ENCODE peak calls at places on chromosomes 12 and 14, in ten cellular contexts. M, O, V, S, U, Y, W, H, P and C are unnamed samples.

GRCh38 chr12:67426067-67426466 is 156.9 kb downstream of the CAND1 start:
- DNase-seq in H (peak), O (no peak), P (no peak), S (peak), W (no peak), U (peak), V (no peak), M (no peak), Y (peak), C (no peak)

GRCh38 chr14:26199599-26200370 is 398.0 kb downstream of the NOVA1 start:
- DNase-seq in H (no peak), S (no peak), V (no peak), O (no peak), M (no peak), P (no peak), W (no peak), U (no peak), Y (peak), C (no peak)

GRCh38 chr14:101078105-101078891 is 174.8 kb upstream of the RTL1 start:
- DNase-seq in O (no peak), H (no peak), P (no peak), U (no peak), S (no peak), Y (no peak), V (no peak), M (no peak), W (no peak), C (no peak)

GRCh38 chr12:91562476-91562875 is 379.9 kb upstream of the DCN start:
- DNase-seq in U (no peak), W (no peak), V (no peak), M (no peak), H (peak), S (peak), P (no peak), O (no peak), Y (no peak), C (no peak)

GRCh38 chr12:8026282-8026637 is 6.3 kb upstream of the FOXJ2 start:
- DNase-seq in U (no peak), V (no peak), O (no peak), Y (peak), W (no peak), S (no peak), P (peak), H (no peak), M (no peak), C (no peak)

GRCh38 chr12:20657496-20657895 is 37.6 kb upstream of the SLCO1C1 start:
- DNase-seq in W (no peak), O (no peak), M (no peak), V (no peak), S (no peak), Y (no peak), H (no peak), U (no peak), P (no peak), C (no peak)

GRCh38 chr14:73477618-73478266 is 13.0 kb upstream of the RIOX1 start:
- DNase-seq in U (no peak), P (no peak), S (no peak), O (no peak), H (peak), V (no peak), M (no peak), Y (no peak), W (no peak), C (no peak)

GRCh38 chr12:118816296-118816695 is 165.0 kb upstream of the SRRM4 start:
- DNase-seq in M (no peak), H (no peak), U (no peak), S (no peak), P (no peak), Y (no peak), O (no peak), W (no peak), V (no peak), C (no peak)

GRCh38 chr14:89000007-89000942 is 175.8 kb downstream of the TTC8 start:
- DNase-seq in S (peak), H (peak), M (no peak), V (peak), O (no peak), U (peak), P (no peak), Y (peak), W (no peak), C (peak)

GRCh38 chr12:1791104-1791927 is 29.0 kb upstream of the LRTM2 start:
- DNase-seq in U (no peak), H (peak), S (peak), M (peak), P (peak), V (peak), O (peak), Y (peak), W (peak), C (peak)

GRCh38 chr12:118187746-118188390 is 51.9 kb downstream of the PEBP1 start:
- DNase-seq in P (no peak), V (no peak), Y (no peak), O (no peak), M (no peak), H (no peak), U (no peak), W (no peak), S (no peak), C (no peak)

GRCh38 chr14:81625343-81625742 is 91.7 kb upstream of the SEL1L start:
- DNase-seq in O (no peak), M (no peak), H (no peak), V (peak), S (no peak), P (no peak), Y (no peak), W (no peak), U (no peak), C (no peak)

GRCh38 chr12:26196424-26196722 is 1.0 kb downstream of the SSPN start:
- DNase-seq in O (no peak), P (peak), V (no peak), U (no peak), M (no peak), H (peak), Y (no peak), W (no peak), S (no peak), C (no peak)

GRCh38 chr12:87801860-87802720 is 227.1 kb downstream of the C12orf50 start:
- DNase-seq in U (no peak), Y (no peak), P (no peak), M (no peak), H (no peak), O (no peak), S (peak), W (no peak), V (no peak), C (no peak)

GRCh38 chr14:73105050-73105449 is 31.3 kb upstream of the PSEN1 start:
- DNase-seq in M (no peak), P (no peak), Y (no peak), V (no peak), S (no peak), W (no peak), U (no peak), H (no peak), O (no peak), C (no peak)

GRCh38 chr14:67984274-67984673 is 164.7 kb downstream of the RAD51B start:
- DNase-seq in P (no peak), S (no peak), W (no peak), O (no peak), H (no peak), V (no peak), Y (no peak), M (no peak), U (no peak), C (no peak)

GRCh38 chr12:10501031-10501430 is 4.7 kb upstream of the EIF2S3B start:
- DNase-seq in V (peak), U (no peak), O (no peak), H (no peak), S (peak), P (no peak), W (no peak), M (no peak), Y (peak), C (no peak)

GRCh38 chr14:69699743-69700309 is 67.1 kb upstream of the SRSF5 start:
- DNase-seq in H (no peak), O (no peak), U (peak), V (no peak), Y (no peak), P (no peak), W (no peak), M (no peak), S (no peak), C (no peak)

GRCh38 chr12:125171267-125171666 is 106.0 kb downstream of the AACS start:
- DNase-seq in P (no peak), S (no peak), Y (no peak), W (no peak), M (no peak), H (no peak), V (no peak), U (no peak), O (no peak), C (no peak)

GRCh38 chr12:28767836-28768348 is 381.2 kb upstream of the FAR2 start:
- DNase-seq in S (no peak), W (no peak), H (peak), Y (no peak), O (no peak), V (no peak), M (no peak), P (no peak), U (no peak), C (no peak)

GRCh38 chr12:3777206-3777809 is 24.4 kb upstream of the CRACR2A start:
- DNase-seq in W (no peak), P (no peak), H (peak), O (no peak), V (peak), M (no peak), U (no peak), S (no peak), Y (peak), C (no peak)

GRCh38 chr12:14836336-14837210 is 6.8 kb downstream of the ART4 start:
- DNase-seq in W (no peak), H (peak), M (no peak), S (peak), U (no peak), Y (peak), O (no peak), V (peak), P (no peak), C (peak)

GRCh38 chr12:122646568-122647220 is 56.5 kb downstream of the HCAR2 start:
- DNase-seq in U (no peak), O (peak), M (no peak), S (peak), V (peak), Y (no peak), H (peak), P (no peak), W (peak), C (no peak)

GRCh38 chr14:75307700-75308379 is 29.2 kb downstream of the FOS start:
- DNase-seq in W (peak), Y (peak), O (peak), M (peak), V (peak), H (peak), S (peak), U (peak), P (peak), C (peak)

GRCh38 chr14:77268989-77269595 is 1.9 kb downstream of the NGB start:
- DNase-seq in U (peak), M (no peak), P (no peak), W (no peak), O (no peak), S (no peak), H (no peak), V (no peak), Y (no peak), C (no peak)

GRCh38 chr12:96210376-96211055 is 16.3 kb downstream of the ELK3 start:
- DNase-seq in M (peak), S (no peak), U (no peak), V (no peak), Y (no peak), P (no peak), O (peak), W (peak), H (no peak), C (no peak)

GRCh38 chr12:26318661-26319068 is 123.3 kb downstream of the SSPN start:
- DNase-seq in W (no peak), H (peak), S (peak), M (no peak), O (no peak), Y (no peak), V (no peak), P (peak), U (no peak), C (peak)

GRCh38 chr12:93740721-93741120 is 63.5 kb downstream of the CRADD start:
- DNase-seq in H (peak), O (no peak), W (no peak), Y (no peak), S (no peak), P (no peak), V (no peak), U (no peak), M (no peak), C (no peak)

GRCh38 chr14:103319422-103319821 is 14.6 kb upstream of the EIF5 start:
- DNase-seq in P (no peak), U (no peak), W (no peak), V (no peak), O (no peak), S (no peak), Y (no peak), M (no peak), H (no peak), C (no peak)